ENCODE peak calls at places on chromosome 7, in ten cellular contexts. P, K, C, J, Z, I, O, S, X and H are unnamed samples.

GRCh38 chr7:98981701-98982100 is 103.4 kb downstream of the TRRAP start:
- DNase-seq in P (no peak), K (no peak), C (no peak), J (no peak), Z (no peak), I (no peak), O (no peak), S (no peak), X (peak), H (no peak)

GRCh38 chr7:2008936-2009540 is 223.7 kb downstream of the MAD1L1 start:
- DNase-seq in P (peak), K (no peak), C (no peak), J (no peak), Z (no peak), I (no peak), O (peak), S (peak), X (peak), H (no peak)

GRCh38 chr7:115672024-115672423 is 358.5 kb downstream of the TFEC start:
- DNase-seq in P (no peak), K (no peak), C (no peak), J (no peak), Z (no peak), I (no peak), O (no peak), S (no peak), X (no peak), H (no peak)

GRCh38 chr7:102272075-102272916 is 14.4 kb upstream of the SH2B2 start:
- DNase-seq in P (peak), K (peak), C (peak), J (peak), Z (peak), I (peak), O (peak), S (peak), X (peak), H (peak)

GRCh38 chr7:123939784-123940183 is 14.7 kb downstream of the SPAM1 start:
- DNase-seq in P (no peak), K (no peak), C (no peak), J (no peak), Z (no peak), I (no peak), O (no peak), S (no peak), X (no peak), H (no peak)

GRCh38 chr7:102897856-102898531 is 14.8 kb upstream of the LRRC17 start:
- DNase-seq in P (no peak), K (no peak), C (no peak), J (no peak), Z (no peak), I (no peak), O (no peak), S (no peak), X (no peak), H (no peak)

GRCh38 chr7:38600746-38601145 is 30.4 kb downstream of the AMPH start:
- DNase-seq in P (no peak), K (no peak), C (no peak), J (no peak), Z (no peak), I (no peak), O (no peak), S (no peak), X (no peak), H (no peak)

GRCh38 chr7:134365341-134366054 is 48.8 kb upstream of the SLC35B4 start:
- DNase-seq in P (no peak), K (no peak), C (no peak), J (no peak), Z (no peak), I (peak), O (no peak), S (no peak), X (no peak), H (no peak)

GRCh38 chr7:35430547-35431153 is 176.8 kb upstream of the TBX20 start:
- DNase-seq in P (no peak), K (no peak), C (no peak), J (no peak), Z (no peak), I (peak), O (no peak), S (no peak), X (no peak), H (no peak)

GRCh38 chr7:94313926-94314325 is 80.8 kb upstream of the COL1A2 start:
- DNase-seq in P (no peak), K (no peak), C (no peak), J (no peak), Z (no peak), I (no peak), O (no peak), S (no peak), X (no peak), H (no peak)

GRCh38 chr7:51528172-51528571 is 211.6 kb upstream of the COBL start:
- DNase-seq in P (no peak), K (no peak), C (no peak), J (no peak), Z (no peak), I (no peak), O (no peak), S (no peak), X (no peak), H (no peak)

GRCh38 chr7:138008588-138009349 is 6.9 kb upstream of the CREB3L2 start:
- DNase-seq in P (no peak), K (no peak), C (no peak), J (peak), Z (no peak), I (peak), O (no peak), S (no peak), X (peak), H (no peak)

GRCh38 chr7:5634107-5634950 is 147.1 kb downstream of the RNF216 start:
- DNase-seq in P (peak), K (no peak), C (no peak), J (no peak), Z (no peak), I (no peak), O (peak), S (peak), X (no peak), H (no peak)

GRCh38 chr7:11166051-11166450 is 192.4 kb downstream of the PHF14 start:
- DNase-seq in P (no peak), K (no peak), C (no peak), J (no peak), Z (no peak), I (no peak), O (no peak), S (no peak), X (no peak), H (no peak)

GRCh38 chr7:139853576-139854511 is 24.8 kb downstream of the TBXAS1 start:
- DNase-seq in P (no peak), K (no peak), C (no peak), J (no peak), Z (no peak), I (no peak), O (no peak), S (no peak), X (no peak), H (no peak)

GRCh38 chr7:74092964-74093339 is 9.3 kb downstream of the LIMK1 start:
- DNase-seq in P (peak), K (no peak), C (peak), J (no peak), Z (no peak), I (no peak), O (peak), S (peak), X (no peak), H (no peak)

GRCh38 chr7:99004781-99005500 is 126.6 kb downstream of the TRRAP start:
- DNase-seq in P (no peak), K (no peak), C (no peak), J (no peak), Z (no peak), I (no peak), O (no peak), S (no peak), X (peak), H (no peak)

GRCh38 chr7:18703743-18704142 is 208.2 kb downstream of the HDAC9 start:
- DNase-seq in P (no peak), K (no peak), C (no peak), J (no peak), Z (no peak), I (no peak), O (no peak), S (no peak), X (no peak), H (no peak)

GRCh38 chr7:12785473-12785872 is 98.0 kb downstream of the ARL4A start:
- DNase-seq in P (no peak), K (no peak), C (no peak), J (no peak), Z (no peak), I (peak), O (no peak), S (no peak), X (no peak), H (no peak)

GRCh38 chr7:47559306-47560220 is 22.3 kb downstream of the TNS3 start:
- DNase-seq in P (no peak), K (no peak), C (no peak), J (no peak), Z (no peak), I (no peak), O (no peak), S (no peak), X (no peak), H (no peak)

GRCh38 chr7:111910656-111911055 is 295.5 kb downstream of the DOCK4 start:
- DNase-seq in P (no peak), K (no peak), C (no peak), J (no peak), Z (no peak), I (no peak), O (no peak), S (no peak), X (no peak), H (no peak)

GRCh38 chr7:33892945-33893344 is 12.4 kb upstream of the BMPER start:
- DNase-seq in P (no peak), K (no peak), C (no peak), J (no peak), Z (no peak), I (no peak), O (peak), S (no peak), X (no peak), H (no peak)